ENCODE peak calls at places on chromosome 1, in ten cellular contexts. One of them, this sample, is unnamed.
A peak's percentile ranks its signal among the peaks of the same experiment; 100 is the strongest.

GRCh38 chr1:12549460-12550349 is 68.3 kb downstream of the DHRS3 start:
- DNase-seq in HepG2: peak; percentile 90
- DNase-seq in suprapubic skin: peak; percentile 87
- DNase-seq in esophagus muscularis mucosa: peak; percentile 96
- DNase-seq in A549: peak; percentile 80
- DNase-seq in transverse colon: peak; percentile 73
- DNase-seq in upper lobe of left lung: peak; percentile 74
- DNase-seq in stomach: peak; percentile 75
- DNase-seq in tibial nerve: peak; percentile 93
- DNase-seq in GM12878: no peak
- DNase-seq in this sample: peak; percentile 84

GRCh38 chr1:234683856-234684632 is 74.1 kb upstream of the IRF2BP2 start:
- DNase-seq in HepG2: peak; percentile 97
- DNase-seq in suprapubic skin: peak; percentile 88
- DNase-seq in esophagus muscularis mucosa: peak; percentile 82
- DNase-seq in A549: peak; percentile 76
- DNase-seq in transverse colon: peak; percentile 60
- DNase-seq in upper lobe of left lung: peak; percentile 29
- DNase-seq in stomach: peak; percentile 68
- DNase-seq in tibial nerve: peak; percentile 79
- DNase-seq in GM12878: no peak
- DNase-seq in this sample: peak; percentile 53

GRCh38 chr1:207020016-207020708 is 12.4 kb downstream of the C1orf116 start:
- DNase-seq in HepG2: peak; percentile 52
- DNase-seq in suprapubic skin: no peak
- DNase-seq in esophagus muscularis mucosa: peak; percentile 89
- DNase-seq in A549: peak; percentile 54
- DNase-seq in transverse colon: peak; percentile 80
- DNase-seq in upper lobe of left lung: no peak
- DNase-seq in stomach: peak; percentile 80
- DNase-seq in tibial nerve: no peak
- DNase-seq in GM12878: no peak
- DNase-seq in this sample: no peak

GRCh38 chr1:54070549-54070915 is 17.1 kb downstream of the TCEANC2 start:
- DNase-seq in HepG2: peak; percentile 52
- DNase-seq in suprapubic skin: no peak
- DNase-seq in esophagus muscularis mucosa: no peak
- DNase-seq in A549: no peak
- DNase-seq in transverse colon: no peak
- DNase-seq in upper lobe of left lung: no peak
- DNase-seq in stomach: no peak
- DNase-seq in tibial nerve: no peak
- DNase-seq in GM12878: no peak
- DNase-seq in this sample: no peak

GRCh38 chr1:197469620-197470210 is 201.7 kb downstream of the CRB1 start:
- DNase-seq in HepG2: no peak
- DNase-seq in suprapubic skin: no peak
- DNase-seq in esophagus muscularis mucosa: no peak
- DNase-seq in A549: no peak
- DNase-seq in transverse colon: no peak
- DNase-seq in upper lobe of left lung: no peak
- DNase-seq in stomach: no peak
- DNase-seq in tibial nerve: no peak
- DNase-seq in GM12878: no peak
- DNase-seq in this sample: no peak

GRCh38 chr1:55472784-55473183 is 257.6 kb upstream of the USP24 start:
- DNase-seq in HepG2: no peak
- DNase-seq in suprapubic skin: no peak
- DNase-seq in esophagus muscularis mucosa: no peak
- DNase-seq in A549: peak; percentile 13
- DNase-seq in transverse colon: no peak
- DNase-seq in upper lobe of left lung: no peak
- DNase-seq in stomach: no peak
- DNase-seq in tibial nerve: no peak
- DNase-seq in GM12878: no peak
- DNase-seq in this sample: no peak

GRCh38 chr1:173122958-173123852 is 72.5 kb upstream of the TNFSF18 start:
- DNase-seq in HepG2: peak; percentile 93
- DNase-seq in suprapubic skin: no peak
- DNase-seq in esophagus muscularis mucosa: peak; percentile 94
- DNase-seq in A549: peak; percentile 10
- DNase-seq in transverse colon: peak; percentile 61
- DNase-seq in upper lobe of left lung: no peak
- DNase-seq in stomach: peak; percentile 45
- DNase-seq in tibial nerve: peak; percentile 58
- DNase-seq in GM12878: no peak
- DNase-seq in this sample: peak; percentile 53

GRCh38 chr1:60904079-60904852 is 178.1 kb upstream of the NFIA start:
- DNase-seq in HepG2: no peak
- DNase-seq in suprapubic skin: peak; percentile 80
- DNase-seq in esophagus muscularis mucosa: peak; percentile 90
- DNase-seq in A549: no peak
- DNase-seq in transverse colon: no peak
- DNase-seq in upper lobe of left lung: no peak
- DNase-seq in stomach: no peak
- DNase-seq in tibial nerve: no peak
- DNase-seq in GM12878: no peak
- DNase-seq in this sample: no peak

GRCh38 chr1:211257831-211258225 is 1.3 kb upstream of the RCOR3 start:
- DNase-seq in HepG2: no peak
- DNase-seq in suprapubic skin: no peak
- DNase-seq in esophagus muscularis mucosa: no peak
- DNase-seq in A549: no peak
- DNase-seq in transverse colon: no peak
- DNase-seq in upper lobe of left lung: no peak
- DNase-seq in stomach: no peak
- DNase-seq in tibial nerve: no peak
- DNase-seq in GM12878: no peak
- DNase-seq in this sample: no peak

GRCh38 chr1:220685879-220686278 is 4.3 kb upstream of the C1orf115 start:
- DNase-seq in HepG2: peak; percentile 53
- DNase-seq in suprapubic skin: no peak
- DNase-seq in esophagus muscularis mucosa: no peak
- DNase-seq in A549: peak; percentile 40
- DNase-seq in transverse colon: no peak
- DNase-seq in upper lobe of left lung: no peak
- DNase-seq in stomach: no peak
- DNase-seq in tibial nerve: no peak
- DNase-seq in GM12878: no peak
- DNase-seq in this sample: no peak

GRCh38 chr1:19250629-19251304 is 557 bp downstream of the EMC1 start:
- DNase-seq in HepG2: peak; percentile 18
- DNase-seq in suprapubic skin: no peak
- DNase-seq in esophagus muscularis mucosa: no peak
- DNase-seq in A549: peak; percentile 29
- DNase-seq in transverse colon: no peak
- DNase-seq in upper lobe of left lung: no peak
- DNase-seq in stomach: no peak
- DNase-seq in tibial nerve: no peak
- DNase-seq in GM12878: no peak
- DNase-seq in this sample: no peak

GRCh38 chr1:214648776-214649175 is 45.8 kb downstream of the CENPF start:
- DNase-seq in HepG2: no peak
- DNase-seq in suprapubic skin: no peak
- DNase-seq in esophagus muscularis mucosa: no peak
- DNase-seq in A549: no peak
- DNase-seq in transverse colon: no peak
- DNase-seq in upper lobe of left lung: no peak
- DNase-seq in stomach: no peak
- DNase-seq in tibial nerve: no peak
- DNase-seq in GM12878: no peak
- DNase-seq in this sample: no peak

GRCh38 chr1:7552402-7552801 is 218.7 kb upstream of the VAMP3 start:
- DNase-seq in HepG2: no peak
- DNase-seq in suprapubic skin: no peak
- DNase-seq in esophagus muscularis mucosa: no peak
- DNase-seq in A549: no peak
- DNase-seq in transverse colon: no peak
- DNase-seq in upper lobe of left lung: no peak
- DNase-seq in stomach: no peak
- DNase-seq in tibial nerve: no peak
- DNase-seq in GM12878: no peak
- DNase-seq in this sample: no peak

GRCh38 chr1:10865518-10866313 is 69.3 kb upstream of the CASZ1 start:
- DNase-seq in HepG2: no peak
- DNase-seq in suprapubic skin: no peak
- DNase-seq in esophagus muscularis mucosa: no peak
- DNase-seq in A549: no peak
- DNase-seq in transverse colon: no peak
- DNase-seq in upper lobe of left lung: no peak
- DNase-seq in stomach: no peak
- DNase-seq in tibial nerve: no peak
- DNase-seq in GM12878: no peak
- DNase-seq in this sample: no peak

GRCh38 chr1:32012709-32013385 is 821 bp upstream of the KHDRBS1 start:
- DNase-seq in HepG2: no peak
- DNase-seq in suprapubic skin: no peak
- DNase-seq in esophagus muscularis mucosa: no peak
- DNase-seq in A549: no peak
- DNase-seq in transverse colon: no peak
- DNase-seq in upper lobe of left lung: no peak
- DNase-seq in stomach: no peak
- DNase-seq in tibial nerve: no peak
- DNase-seq in GM12878: no peak
- DNase-seq in this sample: no peak

GRCh38 chr1:28887418-28887834 is 26.9 kb upstream of the EPB41 start:
- DNase-seq in HepG2: no peak
- DNase-seq in suprapubic skin: no peak
- DNase-seq in esophagus muscularis mucosa: no peak
- DNase-seq in A549: no peak
- DNase-seq in transverse colon: peak; percentile 60
- DNase-seq in upper lobe of left lung: peak; percentile 91
- DNase-seq in stomach: peak; percentile 42
- DNase-seq in tibial nerve: no peak
- DNase-seq in GM12878: no peak
- DNase-seq in this sample: peak; percentile 63

GRCh38 chr1:94416901-94417701 is 1.1 kb upstream of the ABCD3 start:
- DNase-seq in HepG2: peak; percentile 91
- DNase-seq in suprapubic skin: no peak
- DNase-seq in esophagus muscularis mucosa: no peak
- DNase-seq in A549: no peak
- DNase-seq in transverse colon: peak; percentile 23
- DNase-seq in upper lobe of left lung: no peak
- DNase-seq in stomach: peak; percentile 43
- DNase-seq in tibial nerve: peak; percentile 66
- DNase-seq in GM12878: no peak
- DNase-seq in this sample: no peak

GRCh38 chr1:113701429-113701828 is 57.9 kb downstream of the PHTF1 start:
- DNase-seq in HepG2: no peak
- DNase-seq in suprapubic skin: no peak
- DNase-seq in esophagus muscularis mucosa: no peak
- DNase-seq in A549: no peak
- DNase-seq in transverse colon: no peak
- DNase-seq in upper lobe of left lung: no peak
- DNase-seq in stomach: no peak
- DNase-seq in tibial nerve: no peak
- DNase-seq in GM12878: no peak
- DNase-seq in this sample: no peak

GRCh38 chr1:213119794-213120193 is 68.8 kb downstream of the RPS6KC1 start:
- DNase-seq in HepG2: no peak
- DNase-seq in suprapubic skin: no peak
- DNase-seq in esophagus muscularis mucosa: no peak
- DNase-seq in A549: no peak
- DNase-seq in transverse colon: no peak
- DNase-seq in upper lobe of left lung: no peak
- DNase-seq in stomach: no peak
- DNase-seq in tibial nerve: no peak
- DNase-seq in GM12878: no peak
- DNase-seq in this sample: no peak

GRCh38 chr1:156767101-156767878 is at the start of gene PRCC:
- DNase-seq in HepG2: peak; percentile 99
- DNase-seq in suprapubic skin: peak; percentile 99
- DNase-seq in esophagus muscularis mucosa: peak; percentile 99
- DNase-seq in A549: peak; percentile 90
- DNase-seq in transverse colon: peak; percentile 98
- DNase-seq in upper lobe of left lung: peak; percentile 91
- DNase-seq in stomach: peak; percentile 97
- DNase-seq in tibial nerve: peak; percentile 97
- DNase-seq in GM12878: peak; percentile 100
- DNase-seq in this sample: peak; percentile 97
- TF ChIP-seq POLR2A in HepG2: peak; percentile 73
- TF ChIP-seq POLR2A in suprapubic skin: no peak
- TF ChIP-seq POLR2A in esophagus muscularis mucosa: no peak
- TF ChIP-seq POLR2A in A549: peak; percentile 22
- TF ChIP-seq POLR2A in transverse colon: peak; percentile 4
- TF ChIP-seq POLR2A in upper lobe of left lung: no peak
- TF ChIP-seq POLR2A in stomach: no peak
- TF ChIP-seq POLR2A in tibial nerve: peak; percentile 12
- TF ChIP-seq POLR2A in GM12878: peak; percentile 84
- TF ChIP-seq POLR2A in this sample: peak; percentile 70

GRCh38 chr1:246724001-246724724 is at the start of gene SCCPDH:
- DNase-seq in HepG2: peak; percentile 39
- DNase-seq in suprapubic skin: peak; percentile 82
- DNase-seq in esophagus muscularis mucosa: no peak
- DNase-seq in A549: peak; percentile 89
- DNase-seq in transverse colon: peak; percentile 72
- DNase-seq in upper lobe of left lung: peak; percentile 95
- DNase-seq in stomach: peak; percentile 68
- DNase-seq in tibial nerve: peak; percentile 42
- DNase-seq in GM12878: no peak
- DNase-seq in this sample: peak; percentile 84
- TF ChIP-seq EP300 in HepG2: no peak
- TF ChIP-seq EP300 in suprapubic skin: no peak
- TF ChIP-seq EP300 in esophagus muscularis mucosa: no peak
- TF ChIP-seq EP300 in A549: no peak
- TF ChIP-seq EP300 in transverse colon: no peak
- TF ChIP-seq EP300 in upper lobe of left lung: no peak
- TF ChIP-seq EP300 in stomach: no peak
- TF ChIP-seq EP300 in tibial nerve: peak; percentile 78
- TF ChIP-seq EP300 in GM12878: no peak
- TF ChIP-seq EP300 in this sample: no peak

DNA sequence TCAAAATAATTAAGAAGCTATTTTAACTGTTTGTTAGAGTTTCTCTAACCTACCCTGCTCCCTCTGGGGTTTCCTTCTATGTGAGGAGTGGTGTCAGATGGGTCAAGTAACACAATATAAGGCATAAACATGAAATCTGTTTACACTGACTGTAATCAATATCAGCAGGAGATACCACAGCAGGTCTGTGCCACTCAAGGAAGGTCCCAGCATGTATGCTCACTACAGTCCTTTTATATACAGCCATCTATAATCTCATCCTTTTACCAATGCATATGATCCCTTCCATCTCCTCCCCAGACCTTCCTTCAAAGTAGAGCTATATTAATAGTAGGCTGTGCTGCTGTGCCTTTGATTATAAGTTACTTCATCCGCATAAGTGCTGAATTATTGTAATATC is 25.4 kb downstream of the EEIG2 start:
- DNase-seq in HepG2: no peak
- DNase-seq in suprapubic skin: no peak
- DNase-seq in esophagus muscularis mucosa: no peak
- DNase-seq in A549: no peak
- DNase-seq in transverse colon: no peak
- DNase-seq in upper lobe of left lung: no peak
- DNase-seq in stomach: no peak
- DNase-seq in tibial nerve: no peak
- DNase-seq in GM12878: no peak
- DNase-seq in this sample: no peak
- H3K27ac ChIP-seq in HepG2: no peak overlapping the region
- H3K27ac ChIP-seq in suprapubic skin: no peak overlapping the region
- H3K27ac ChIP-seq in esophagus muscularis mucosa: peak overlapping the region; percentile 7
- H3K27ac ChIP-seq in A549: peak overlapping the region; percentile 73
- H3K27ac ChIP-seq in transverse colon: peak overlapping the region; percentile 78
- H3K27ac ChIP-seq in upper lobe of left lung: peak overlapping the region; percentile 44
- H3K27ac ChIP-seq in stomach: peak overlapping the region; percentile 78
- H3K27ac ChIP-seq in tibial nerve: no peak overlapping the region
- H3K27ac ChIP-seq in GM12878: no peak overlapping the region
- H3K27ac ChIP-seq in this sample: no peak overlapping the region

GRCh38 chr1:157193219-157193618 is 55.0 kb upstream of the ETV3 start:
- DNase-seq in HepG2: no peak
- DNase-seq in suprapubic skin: no peak
- DNase-seq in esophagus muscularis mucosa: peak; percentile 57
- DNase-seq in A549: no peak
- DNase-seq in transverse colon: no peak
- DNase-seq in upper lobe of left lung: no peak
- DNase-seq in stomach: no peak
- DNase-seq in tibial nerve: no peak
- DNase-seq in GM12878: no peak
- DNase-seq in this sample: no peak
- TF ChIP-seq POLR2A in HepG2: no peak
- TF ChIP-seq POLR2A in suprapubic skin: no peak
- TF ChIP-seq POLR2A in esophagus muscularis mucosa: no peak
- TF ChIP-seq POLR2A in A549: no peak
- TF ChIP-seq POLR2A in transverse colon: no peak
- TF ChIP-seq POLR2A in upper lobe of left lung: no peak
- TF ChIP-seq POLR2A in stomach: no peak
- TF ChIP-seq POLR2A in tibial nerve: no peak
- TF ChIP-seq POLR2A in GM12878: no peak
- TF ChIP-seq POLR2A in this sample: no peak